ENCODE peak calls at places on chromosomes 7 and 10, in six cellular contexts. W, R, U, O, S and K are unnamed samples.

GRCh38 chr10:17056781-17057191 is 72.8 kb downstream of the CUBN start:
- DNase-seq in W (no peak), R (peak), U (no peak), O (no peak), S (no peak), K (no peak)

GRCh38 chr10:72375173-72375572 is 20.5 kb upstream of the DNAJB12 start:
- DNase-seq in W (no peak), R (no peak), U (no peak), O (no peak), S (no peak), K (no peak)

GRCh38 chr7:8251195-8251594 is 10.8 kb downstream of the ICA1 start:
- DNase-seq in W (no peak), R (no peak), U (no peak), O (no peak), S (no peak), K (no peak)

GRCh38 chr7:86939197-86939814 is 120.1 kb downstream of the ELAPOR2 start:
- DNase-seq in W (no peak), R (peak), U (peak), O (peak), S (peak), K (no peak)

GRCh38 chr10:109895095-109895818 is 28.1 kb downstream of the XPNPEP1 start:
- DNase-seq in W (no peak), R (peak), U (no peak), O (no peak), S (no peak), K (no peak)

GRCh38 chr7:159211540-159212182 is 67.0 kb upstream of the VIPR2 start:
- DNase-seq in W (no peak), R (no peak), U (no peak), O (no peak), S (no peak), K (no peak)

GRCh38 chr7:4796453-4796852 is 21.0 kb downstream of the AP5Z1 start:
- DNase-seq in W (no peak), R (no peak), U (no peak), O (no peak), S (no peak), K (no peak)

GRCh38 chr7:144134116-144134515 is 11.1 kb downstream of the OR2A14 start:
- DNase-seq in W (no peak), R (no peak), U (no peak), O (no peak), S (no peak), K (no peak)

GRCh38 chr10:47318706-47319105 is 3.5 kb upstream of the GDF2 start:
- DNase-seq in W (peak), R (no peak), U (no peak), O (no peak), S (no peak), K (no peak)

GRCh38 chr10:125839176-125839575 is 15.8 kb downstream of the BCCIP start:
- DNase-seq in W (no peak), R (no peak), U (no peak), O (no peak), S (no peak), K (no peak)

GRCh38 chr7:149881328-149882263 is 7.8 kb downstream of the ATP6V0E2 start:
- DNase-seq in W (no peak), R (no peak), U (no peak), O (no peak), S (no peak), K (no peak)

GRCh38 chr7:25894902-25895791 is 256.9 kb upstream of the NFE2L3 start:
- DNase-seq in W (peak), R (no peak), U (peak), O (peak), S (peak), K (peak)

GRCh38 chr7:45033931-45034290 is 33.9 kb downstream of the CCM2 start:
- DNase-seq in W (no peak), R (no peak), U (no peak), O (no peak), S (peak), K (no peak)

GRCh38 chr10:24518411-24518810 is 205.3 kb downstream of the ARHGAP21 start:
- DNase-seq in W (no peak), R (no peak), U (no peak), O (no peak), S (no peak), K (no peak)

GRCh38 chr7:77447616-77448015 is 31.5 kb upstream of the GSAP start:
- DNase-seq in W (no peak), R (no peak), U (no peak), O (no peak), S (no peak), K (no peak)

GRCh38 chr7:1569833-1570632 is at the start of gene PSMG3:
- DNase-seq in W (peak), R (peak), U (peak), O (peak), S (peak), K (peak)

GRCh38 chr7:89247207-89247606 is 451.7 kb upstream of the TEX47 start:
- DNase-seq in W (no peak), R (no peak), U (no peak), O (no peak), S (no peak), K (no peak)

GRCh38 chr7:33921216-33921938 is 16.0 kb downstream of the BMPER start:
- DNase-seq in W (no peak), R (no peak), U (no peak), O (no peak), S (no peak), K (no peak)

GRCh38 chr10:132453470-132453861 is 56.5 kb downstream of the PWWP2B start:
- DNase-seq in W (no peak), R (no peak), U (no peak), O (no peak), S (no peak), K (no peak)

GRCh38 chr10:77782328-77783061 is 144.1 kb downstream of the DLG5 start:
- DNase-seq in W (peak), R (no peak), U (no peak), O (no peak), S (no peak), K (no peak)

GRCh38 chr7:42414028-42414427 is 177.0 kb upstream of the GLI3 start:
- DNase-seq in W (no peak), R (no peak), U (no peak), O (no peak), S (no peak), K (no peak)

GRCh38 chr7:19269301-19269700 is 124.1 kb upstream of the FERD3L start:
- DNase-seq in W (no peak), R (no peak), U (no peak), O (no peak), S (no peak), K (no peak)

GRCh38 chr10:66362522-66362921 is 563.3 kb upstream of the LRRTM3 start:
- DNase-seq in W (no peak), R (no peak), U (no peak), O (no peak), S (no peak), K (no peak)

GRCh38 chr7:137489880-137490279 is 146.3 kb upstream of the PTN start:
- DNase-seq in W (no peak), R (no peak), U (no peak), O (no peak), S (no peak), K (no peak)

GRCh38 chr7:2607913-2608899 is 23.6 kb upstream of the TTYH3 start:
- DNase-seq in W (no peak), R (no peak), U (no peak), O (no peak), S (no peak), K (no peak)

GRCh38 chr7:2606539-2606936 is 25.2 kb upstream of the TTYH3 start:
- DNase-seq in W (no peak), R (no peak), U (no peak), O (no peak), S (peak), K (no peak)

GRCh38 chr7:2607122-2607912 is 24.5 kb upstream of the TTYH3 start:
- DNase-seq in W (no peak), R (no peak), U (no peak), O (no peak), S (peak), K (no peak)

GRCh38 chr7:2604608-2605174 is 27.1 kb upstream of the TTYH3 start:
- DNase-seq in W (no peak), R (no peak), U (no peak), O (no peak), S (peak), K (no peak)

GRCh38 chr7:2605608-2606538 is 25.9 kb upstream of the TTYH3 start:
- DNase-seq in W (no peak), R (no peak), U (no peak), O (no peak), S (no peak), K (no peak)
- TF ChIP-seq CTCF in W (no peak), R (no peak), U (peak), O (no peak), S (no peak), K (no peak)

DNA sequence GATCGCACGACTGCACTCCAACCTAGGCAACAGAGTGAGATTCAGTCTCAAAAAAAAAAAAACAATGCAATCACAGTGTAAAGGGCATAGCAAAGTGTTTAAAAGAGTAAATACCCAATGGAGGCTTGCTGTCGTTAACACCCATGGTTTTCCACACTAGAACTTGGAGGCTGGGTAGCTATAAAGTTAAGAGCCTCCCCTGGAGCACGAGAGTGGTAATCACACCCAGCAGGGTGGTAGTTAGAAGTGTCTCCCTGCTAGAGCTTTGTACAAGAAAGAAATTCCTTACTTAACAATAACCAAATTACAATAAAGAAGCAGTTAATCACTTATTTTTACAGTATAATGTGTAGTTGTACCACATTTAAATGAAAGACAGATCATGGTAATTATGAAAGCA is 1078.9 kb downstream of the NRG3 start:
- DNase-seq in W (no peak), R (no peak), U (no peak), O (no peak), S (no peak), K (no peak)
- TF ChIP-seq CTCF in W (no peak), R (no peak), U (no peak), O (no peak), S (peak), K (no peak)

DNA sequence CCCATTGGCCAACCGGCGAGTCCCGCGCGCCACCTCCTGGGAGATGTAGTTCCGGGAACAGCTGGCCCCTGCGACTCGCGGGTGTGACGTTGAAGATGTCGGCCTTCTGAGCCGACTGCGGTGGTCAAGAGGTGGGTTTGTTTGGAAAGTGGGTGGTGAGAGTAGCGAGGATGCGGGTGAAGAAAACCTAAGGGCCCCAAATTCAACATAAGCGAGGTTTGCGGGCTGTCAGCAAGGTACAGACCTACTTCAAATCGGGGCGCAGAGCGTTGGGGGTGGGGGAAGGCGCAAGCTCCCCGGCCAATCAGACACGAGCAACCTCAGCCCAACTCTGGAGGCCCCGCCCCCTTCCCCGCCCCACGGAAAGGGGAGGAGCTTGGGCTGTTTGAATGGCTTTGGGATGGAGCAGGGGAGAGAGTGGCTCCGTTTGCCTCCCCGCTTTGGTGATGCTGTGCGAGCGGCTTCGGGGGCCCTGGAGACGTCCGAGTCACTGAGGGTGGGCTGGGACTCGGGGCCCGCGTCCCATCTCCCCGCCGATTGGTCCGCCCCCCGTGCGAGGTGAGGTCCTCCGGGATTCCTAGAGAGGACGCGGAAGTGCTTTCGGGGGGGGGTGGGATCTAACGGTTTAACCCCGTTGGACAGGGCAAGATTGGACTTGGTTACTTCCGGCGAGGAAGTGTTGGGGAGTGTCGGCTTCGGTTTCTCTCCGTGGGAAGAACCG is at the start of gene ZKSCAN5:
- DNase-seq in W (peak), R (peak), U (peak), O (peak), S (peak), K (peak)
- TF ChIP-seq CTCF in W (no peak), R (no peak), U (no peak), O (no peak), S (no peak), K (no peak)

GRCh38 chr7:142379445-142379844 is 121.6 kb upstream of the PRSS58 start:
- DNase-seq in W (no peak), R (no peak), U (no peak), O (no peak), S (peak), K (no peak)

GRCh38 chr7:142377567-142377966 is 119.7 kb upstream of the PRSS58 start:
- DNase-seq in W (no peak), R (no peak), U (no peak), O (no peak), S (no peak), K (no peak)

GRCh38 chr7:142376356-142376997 is 118.6 kb upstream of the PRSS58 start:
- DNase-seq in W (no peak), R (no peak), U (peak), O (no peak), S (no peak), K (peak)

GRCh38 chr7:142372727-142373126 is 114.9 kb upstream of the PRSS58 start:
- DNase-seq in W (no peak), R (no peak), U (no peak), O (no peak), S (no peak), K (no peak)

GRCh38 chr7:142375710-142376313 is 118.0 kb upstream of the PRSS58 start:
- DNase-seq in W (no peak), R (no peak), U (peak), O (no peak), S (peak), K (no peak)
- TF ChIP-seq CTCF in W (no peak), R (no peak), U (no peak), O (no peak), S (peak), K (no peak)

GRCh38 chr10:131022369-131022768 is 289.2 kb downstream of the TCERG1L start:
- DNase-seq in W (no peak), R (no peak), U (no peak), O (no peak), S (no peak), K (no peak)
- TF ChIP-seq CTCF in W (no peak), R (no peak), U (no peak), O (no peak), S (no peak), K (no peak)